ENCODE peak calls at places on chromosomes 13 and 19, in six cellular contexts. K, I, C, P, L and E are unnamed samples.

GRCh38 chr19:31334101-31334848 is 15.0 kb downstream of the TSHZ3 start:
- DNase-seq in K (no peak), I (no peak), C (no peak), P (no peak), L (no peak), E (peak)

GRCh38 chr13:77810430-77810829 is 108.2 kb downstream of the EDNRB start:
- DNase-seq in K (no peak), I (no peak), C (peak), P (no peak), L (no peak), E (peak)

GRCh38 chr13:42333613-42334328 is 61.8 kb downstream of the AKAP11 start:
- DNase-seq in K (no peak), I (no peak), C (no peak), P (no peak), L (no peak), E (no peak)

GRCh38 chr13:100542546-100543156 is 45.9 kb downstream of the GGACT start:
- DNase-seq in K (no peak), I (peak), C (peak), P (no peak), L (no peak), E (peak)

GRCh38 chr19:3115916-3116602 is 19.8 kb upstream of the GNA15 start:
- DNase-seq in K (peak), I (no peak), C (no peak), P (no peak), L (peak), E (no peak)

GRCh38 chr19:51398096-51398704 is 7.8 kb upstream of the C19orf84 start:
- DNase-seq in K (no peak), I (no peak), C (no peak), P (no peak), L (no peak), E (no peak)

GRCh38 chr13:106295971-106296370 is 239.5 kb downstream of the EFNB2 start:
- DNase-seq in K (no peak), I (no peak), C (no peak), P (no peak), L (no peak), E (no peak)

GRCh38 chr19:29517412-29517811 is 8.4 kb upstream of the VSTM2B start:
- DNase-seq in K (peak), I (no peak), C (no peak), P (no peak), L (no peak), E (no peak)

GRCh38 chr19:48303866-48304265 is 21.5 kb upstream of the EMP3 start:
- DNase-seq in K (no peak), I (no peak), C (no peak), P (no peak), L (no peak), E (no peak)

GRCh38 chr13:34967851-34968562 is 25.9 kb downstream of the NBEA start:
- DNase-seq in K (no peak), I (no peak), C (no peak), P (no peak), L (no peak), E (peak)

GRCh38 chr19:41997851-41998229 is 3.8 kb upstream of the ATP1A3 start:
- DNase-seq in K (no peak), I (no peak), C (no peak), P (no peak), L (peak), E (no peak)

GRCh38 chr19:3867971-3868769 is 668 bp downstream of the ZFR2 start:
- DNase-seq in K (no peak), I (no peak), C (no peak), P (no peak), L (no peak), E (no peak)

GRCh38 chr19:1861599-1862031 is 1.8 kb downstream of the KLF16 start:
- DNase-seq in K (no peak), I (no peak), C (no peak), P (no peak), L (no peak), E (no peak)

DNA sequence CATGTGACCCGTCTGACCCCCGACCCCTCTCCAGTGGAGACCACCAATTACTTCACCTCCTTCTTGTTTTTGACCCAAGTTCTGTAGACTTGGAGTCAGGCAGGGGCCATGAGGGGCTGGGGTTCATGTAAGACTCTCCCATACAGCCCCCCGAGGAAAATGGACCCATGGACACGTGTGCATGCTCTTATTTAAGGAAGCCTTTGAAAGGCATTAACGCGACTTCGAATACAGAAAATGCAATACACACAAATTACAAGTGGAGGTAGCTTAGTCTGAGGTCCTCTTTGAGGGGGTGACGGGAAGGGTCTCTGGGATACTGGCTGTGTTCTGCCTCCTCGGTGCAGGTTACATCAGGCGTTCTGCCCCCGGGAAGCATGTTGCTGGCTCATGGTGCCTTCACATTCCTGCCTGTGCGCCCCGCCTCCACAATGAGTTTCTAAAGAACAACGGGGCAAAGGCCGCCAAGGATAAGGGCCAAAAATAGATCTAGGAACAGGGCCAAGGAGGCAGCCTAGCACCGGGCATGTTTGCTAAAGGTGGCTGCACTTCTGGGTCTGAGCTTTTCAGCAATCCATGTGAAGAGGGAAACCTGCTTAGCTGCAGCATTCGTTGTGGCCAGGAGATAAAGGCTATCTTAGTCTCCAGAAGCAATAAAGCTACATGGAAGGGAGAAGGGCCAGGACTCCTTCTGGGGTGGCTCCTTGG is 54.5 kb downstream of the RAB20 start:
- DNase-seq in K (peak), I (no peak), C (no peak), P (no peak), L (no peak), E (no peak)
- H3K27ac ChIP-seq in K (peak), I (no peak), C (no peak), P (no peak), L (peak), E (no peak)

DNA sequence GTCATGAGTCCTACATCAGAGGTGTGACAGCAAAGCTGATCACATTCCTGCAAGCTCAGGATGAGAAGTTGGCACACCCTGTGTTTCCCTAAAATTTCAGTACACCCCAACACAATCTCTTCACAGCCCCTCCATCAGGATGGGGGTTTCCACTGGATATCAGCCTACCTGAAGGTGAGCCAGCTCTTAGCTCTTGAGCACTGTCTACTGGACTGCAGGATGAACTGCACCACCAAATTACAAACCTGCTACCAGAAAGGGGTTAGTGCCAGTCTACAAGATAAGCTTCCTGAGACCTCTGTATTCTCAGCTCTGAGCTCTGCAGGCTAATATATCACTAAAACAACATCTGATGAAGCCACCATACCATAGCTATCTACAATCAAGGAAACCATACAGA is 1616.2 kb upstream of the SPRY2 start:
- DNase-seq in K (no peak), I (no peak), C (no peak), P (no peak), L (no peak), E (no peak)
- TF ChIP-seq CTCF in K (no peak), I (peak), C (no peak), P (no peak), L (no peak), E (no peak)

DNA sequence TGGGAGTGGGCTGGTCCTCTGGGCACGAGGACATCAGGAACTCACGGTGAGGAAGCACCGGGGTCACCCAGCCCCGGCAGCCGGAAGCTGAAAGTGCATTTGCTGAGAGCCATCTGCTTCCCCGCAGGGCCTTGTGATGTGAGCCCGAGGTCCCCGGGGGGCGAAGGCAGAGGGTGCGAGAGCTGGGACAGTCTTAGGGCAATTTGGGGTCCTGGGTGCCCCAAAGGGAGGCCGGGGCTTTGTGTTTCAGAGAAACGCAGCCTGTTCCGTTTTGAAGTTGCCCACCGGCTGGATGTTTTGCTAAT is 4.8 kb downstream of the F2RL3 start:
- DNase-seq in K (peak), I (no peak), C (no peak), P (no peak), L (peak), E (no peak)
- H3K27ac ChIP-seq in K (no peak), I (no peak), C (no peak), P (no peak), L (peak), E (no peak)

GRCh38 chr13:99344610-99345208 is 37.5 kb upstream of the GPR183 start:
- DNase-seq in K (no peak), I (no peak), C (no peak), P (no peak), L (no peak), E (no peak)

GRCh38 chr13:99341969-99342722 is 34.9 kb upstream of the GPR183 start:
- DNase-seq in K (no peak), I (no peak), C (no peak), P (no peak), L (no peak), E (no peak)

GRCh38 chr13:99340638-99341037 is 33.4 kb upstream of the GPR183 start:
- DNase-seq in K (no peak), I (no peak), C (no peak), P (no peak), L (no peak), E (no peak)

GRCh38 chr13:99345345-99345744 is 38.1 kb upstream of the GPR183 start:
- DNase-seq in K (peak), I (no peak), C (no peak), P (no peak), L (no peak), E (no peak)

GRCh38 chr13:99342723-99343315 is 35.6 kb upstream of the GPR183 start:
- DNase-seq in K (no peak), I (no peak), C (no peak), P (no peak), L (no peak), E (no peak)
- TF ChIP-seq CTCF in K (no peak), I (no peak), C (no peak), P (no peak), L (no peak), E (no peak)

GRCh38 chr19:7982103-7982502 is 23.3 kb downstream of the ELAVL1 start:
- DNase-seq in K (peak), I (no peak), C (no peak), P (no peak), L (peak), E (no peak)

GRCh38 chr19:7981199-7981598 is 24.2 kb downstream of the ELAVL1 start:
- DNase-seq in K (no peak), I (no peak), C (no peak), P (no peak), L (no peak), E (no peak)

GRCh38 chr19:7981661-7982060 is 23.8 kb downstream of the ELAVL1 start:
- DNase-seq in K (peak), I (no peak), C (no peak), P (no peak), L (peak), E (no peak)

GRCh38 chr19:7983286-7983950 is 22.0 kb downstream of the ELAVL1 start:
- DNase-seq in K (peak), I (no peak), C (no peak), P (no peak), L (peak), E (no peak)

DNA sequence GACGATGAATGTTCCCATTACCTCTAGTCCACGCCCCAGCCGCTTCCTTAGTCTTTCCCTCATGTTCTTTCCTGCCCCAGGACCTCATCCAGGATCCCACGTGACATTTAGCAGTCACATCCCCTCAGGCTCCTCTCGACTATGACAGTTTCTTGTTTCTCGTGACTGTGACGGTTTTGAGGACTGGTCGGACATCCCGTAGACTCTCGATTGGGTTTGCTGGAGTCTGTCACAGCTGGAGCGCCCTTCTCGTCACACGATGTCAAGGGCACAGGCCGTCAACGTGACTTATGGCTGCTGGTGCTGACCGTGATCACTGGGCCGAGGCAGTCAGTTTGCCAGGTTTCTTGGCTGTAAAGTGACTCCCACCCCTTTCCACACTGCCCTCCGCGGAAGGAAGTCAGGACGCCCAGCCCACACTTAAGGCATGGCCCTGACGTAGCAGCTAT is 22.8 kb downstream of the ELAVL1 start:
- DNase-seq in K (peak), I (no peak), C (no peak), P (no peak), L (peak), E (peak)
- H3K27ac ChIP-seq in K (peak), I (no peak), C (no peak), P (no peak), L (no peak), E (no peak)

GRCh38 chr13:36475468-36475867 is 43.2 kb downstream of the CCNA1 start:
- DNase-seq in K (no peak), I (no peak), C (no peak), P (no peak), L (no peak), E (no peak)
- TF ChIP-seq CTCF in K (no peak), I (peak), C (no peak), P (no peak), L (no peak), E (peak)

GRCh38 chr13:94312511-94313191 is 166.8 kb downstream of the DCT start:
- DNase-seq in K (no peak), I (peak), C (no peak), P (no peak), L (peak), E (no peak)

GRCh38 chr13:94311893-94312292 is 167.6 kb downstream of the DCT start:
- DNase-seq in K (no peak), I (no peak), C (no peak), P (no peak), L (no peak), E (no peak)

GRCh38 chr13:94309576-94309975 is 169.9 kb downstream of the DCT start:
- DNase-seq in K (no peak), I (no peak), C (no peak), P (no peak), L (no peak), E (no peak)

GRCh38 chr13:94308808-94309207 is 170.7 kb downstream of the DCT start:
- DNase-seq in K (no peak), I (no peak), C (no peak), P (no peak), L (no peak), E (no peak)

DNA sequence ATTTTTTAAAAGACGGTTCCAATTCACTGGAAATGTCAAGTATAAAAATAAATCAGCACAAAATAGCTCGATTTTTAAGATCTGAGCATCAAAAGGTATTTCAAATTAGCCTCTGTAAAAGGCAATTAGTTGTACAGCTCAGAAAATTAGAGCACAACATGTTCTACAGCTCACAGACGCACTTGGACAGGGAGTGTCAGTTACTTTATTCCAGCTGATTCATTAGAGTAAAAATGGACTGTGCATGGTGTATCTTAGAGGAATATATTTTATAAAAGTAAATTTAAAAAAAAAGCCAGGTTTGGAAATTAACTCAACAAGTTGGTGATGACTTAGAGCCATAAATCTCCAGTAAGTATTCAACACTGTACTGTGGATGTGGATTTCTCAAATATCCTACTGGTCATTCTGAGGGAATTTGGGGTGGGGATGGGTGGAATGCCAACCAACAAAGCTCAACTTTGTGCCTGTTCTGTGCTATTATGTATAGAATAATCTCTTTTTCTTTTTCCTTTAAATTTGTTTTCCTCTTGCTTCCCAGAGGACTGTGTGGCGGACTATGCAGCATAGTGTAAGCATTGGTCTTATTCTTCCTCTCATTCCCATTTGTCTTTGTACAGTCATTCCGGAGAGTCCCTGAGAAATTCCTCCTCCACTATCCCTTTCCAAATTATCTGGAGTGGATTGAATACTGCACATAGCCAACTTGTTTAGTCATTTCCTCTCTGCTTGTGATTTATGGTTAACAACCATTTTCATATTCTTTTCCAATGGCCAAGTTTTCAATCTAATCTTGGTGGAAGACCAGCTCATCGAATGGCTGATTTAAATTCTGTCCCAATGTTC is 169.3 kb downstream of the DCT start:
- DNase-seq in K (no peak), I (no peak), C (no peak), P (peak), L (no peak), E (peak)
- H3K27ac ChIP-seq in K (no peak), I (no peak), C (no peak), P (peak), L (no peak), E (peak)

DNA sequence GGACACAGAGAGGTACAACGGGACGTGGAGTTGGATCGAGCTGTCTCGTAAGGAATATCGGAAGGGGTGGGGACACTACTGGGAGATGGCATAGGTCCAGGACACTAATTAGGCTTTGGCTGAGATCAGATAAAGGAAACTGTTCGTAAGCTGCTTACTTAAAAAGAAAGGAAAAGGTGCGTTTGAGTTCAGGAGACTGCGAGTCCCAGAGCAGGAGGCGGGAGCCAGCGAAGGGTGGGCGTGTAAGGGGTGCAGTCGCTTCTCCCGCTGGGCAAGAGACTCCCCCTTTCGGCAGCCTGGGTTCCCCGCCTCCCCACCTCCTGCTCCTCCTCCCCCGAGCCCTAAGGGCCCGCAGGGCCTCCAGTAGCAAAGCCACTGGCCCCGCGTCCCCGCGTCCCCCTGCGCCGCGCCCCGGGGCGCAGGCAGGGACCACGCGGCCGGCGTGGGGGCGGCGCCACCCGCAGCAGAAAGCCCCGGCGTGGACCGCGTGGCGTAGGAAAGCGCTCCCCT is 571 bp downstream of the ABCC4 start:
- DNase-seq in K (peak), I (no peak), C (peak), P (peak), L (peak), E (no peak)
- TF ChIP-seq CTCF in K (no peak), I (peak), C (no peak), P (peak), L (no peak), E (peak)